ENCODE peak calls at places on chromosomes 6 and 20, in seven cellular contexts. One of them, this sample, is unnamed.

GRCh38 chr6:92989656-92990055 is 429.7 kb downstream of the EPHA7 start:
- DNase-seq in stimulated activated effector memory CD8-positive, alpha-beta T cell treated with anti-CD3 and anti-CD28 coated beads, Interleukin-12 subunit alpha, Interleukin-12 subunit beta, amount 100 ng/mL, for 72 hours: no peak
- DNase-seq in NCI-H146: no peak
- DNase-seq in stimulated activated CD4-positive, alpha-beta T cell treated with anti-CD3 and anti-CD28 coated beads, Interleukin-1b, Interleukin-23, amount 100 ng/mL, for 24 hours: no peak
- DNase-seq in mesenteric fat pad: no peak
- DNase-seq in A172: no peak
- DNase-seq in cardiac muscle cell: no peak
- DNase-seq in this sample: no peak

GRCh38 chr6:921400-921799 is 228.5 kb upstream of the EXOC2 start:
- DNase-seq in mesenteric fat pad: no peak
- DNase-seq in cardiac muscle cell: no peak
- DNase-seq in NCI-H146: no peak
- DNase-seq in A172: no peak
- DNase-seq in stimulated activated CD4-positive, alpha-beta T cell treated with anti-CD3 and anti-CD28 coated beads, Interleukin-1b, Interleukin-23, amount 100 ng/mL, for 24 hours: no peak
- DNase-seq in stimulated activated effector memory CD8-positive, alpha-beta T cell treated with anti-CD3 and anti-CD28 coated beads, Interleukin-12 subunit alpha, Interleukin-12 subunit beta, amount 100 ng/mL, for 72 hours: no peak
- DNase-seq in this sample: no peak

GRCh38 chr6:157434349-157435016 is 53.5 kb downstream of the ZDHHC14 start:
- DNase-seq in NCI-H146: no peak
- DNase-seq in mesenteric fat pad: no peak
- DNase-seq in A172: no peak
- DNase-seq in stimulated activated CD4-positive, alpha-beta T cell treated with anti-CD3 and anti-CD28 coated beads, Interleukin-1b, Interleukin-23, amount 100 ng/mL, for 24 hours: no peak
- DNase-seq in stimulated activated effector memory CD8-positive, alpha-beta T cell treated with anti-CD3 and anti-CD28 coated beads, Interleukin-12 subunit alpha, Interleukin-12 subunit beta, amount 100 ng/mL, for 72 hours: no peak
- DNase-seq in cardiac muscle cell: no peak
- DNase-seq in this sample: no peak

GRCh38 chr6:26205625-26206574 is 118.7 kb downstream of the HFE start:
- DNase-seq in stimulated activated CD4-positive, alpha-beta T cell treated with anti-CD3 and anti-CD28 coated beads, Interleukin-1b, Interleukin-23, amount 100 ng/mL, for 24 hours: no peak
- DNase-seq in stimulated activated effector memory CD8-positive, alpha-beta T cell treated with anti-CD3 and anti-CD28 coated beads, Interleukin-12 subunit alpha, Interleukin-12 subunit beta, amount 100 ng/mL, for 72 hours: no peak
- DNase-seq in mesenteric fat pad: no peak
- DNase-seq in cardiac muscle cell: no peak
- DNase-seq in A172: peak; percentile 79
- DNase-seq in NCI-H146: peak; percentile 69
- DNase-seq in this sample: no peak

GRCh38 chr20:47781631-47782030 is 3.6 kb downstream of the SULF2 start:
- DNase-seq in stimulated activated CD4-positive, alpha-beta T cell treated with anti-CD3 and anti-CD28 coated beads, Interleukin-1b, Interleukin-23, amount 100 ng/mL, for 24 hours: no peak
- DNase-seq in stimulated activated effector memory CD8-positive, alpha-beta T cell treated with anti-CD3 and anti-CD28 coated beads, Interleukin-12 subunit alpha, Interleukin-12 subunit beta, amount 100 ng/mL, for 72 hours: no peak
- DNase-seq in cardiac muscle cell: no peak
- DNase-seq in mesenteric fat pad: no peak
- DNase-seq in NCI-H146: no peak
- DNase-seq in A172: no peak
- DNase-seq in this sample: no peak

GRCh38 chr20:13105864-13106457 is 97.2 kb downstream of the SPTLC3 start:
- DNase-seq in A172: peak; percentile 41
- DNase-seq in mesenteric fat pad: no peak
- DNase-seq in stimulated activated CD4-positive, alpha-beta T cell treated with anti-CD3 and anti-CD28 coated beads, Interleukin-1b, Interleukin-23, amount 100 ng/mL, for 24 hours: no peak
- DNase-seq in stimulated activated effector memory CD8-positive, alpha-beta T cell treated with anti-CD3 and anti-CD28 coated beads, Interleukin-12 subunit alpha, Interleukin-12 subunit beta, amount 100 ng/mL, for 72 hours: no peak
- DNase-seq in NCI-H146: peak; percentile 29
- DNase-seq in cardiac muscle cell: peak; percentile 57
- DNase-seq in this sample: no peak

GRCh38 chr6:71588490-71588889 is 297.9 kb upstream of the RIMS1 start:
- DNase-seq in cardiac muscle cell: no peak
- DNase-seq in stimulated activated effector memory CD8-positive, alpha-beta T cell treated with anti-CD3 and anti-CD28 coated beads, Interleukin-12 subunit alpha, Interleukin-12 subunit beta, amount 100 ng/mL, for 72 hours: no peak
- DNase-seq in NCI-H146: no peak
- DNase-seq in stimulated activated CD4-positive, alpha-beta T cell treated with anti-CD3 and anti-CD28 coated beads, Interleukin-1b, Interleukin-23, amount 100 ng/mL, for 24 hours: no peak
- DNase-seq in A172: no peak
- DNase-seq in mesenteric fat pad: no peak
- DNase-seq in this sample: no peak

GRCh38 chr6:16205377-16206144 is 32.8 kb upstream of the GMPR start:
- DNase-seq in A172: no peak
- DNase-seq in stimulated activated CD4-positive, alpha-beta T cell treated with anti-CD3 and anti-CD28 coated beads, Interleukin-1b, Interleukin-23, amount 100 ng/mL, for 24 hours: no peak
- DNase-seq in cardiac muscle cell: no peak
- DNase-seq in mesenteric fat pad: no peak
- DNase-seq in stimulated activated effector memory CD8-positive, alpha-beta T cell treated with anti-CD3 and anti-CD28 coated beads, Interleukin-12 subunit alpha, Interleukin-12 subunit beta, amount 100 ng/mL, for 72 hours: no peak
- DNase-seq in NCI-H146: peak; percentile 90
- DNase-seq in this sample: peak; percentile 24

GRCh38 chr20:34058831-34059230 is 53.2 kb downstream of the EIF2S2 start:
- DNase-seq in mesenteric fat pad: no peak
- DNase-seq in stimulated activated CD4-positive, alpha-beta T cell treated with anti-CD3 and anti-CD28 coated beads, Interleukin-1b, Interleukin-23, amount 100 ng/mL, for 24 hours: no peak
- DNase-seq in stimulated activated effector memory CD8-positive, alpha-beta T cell treated with anti-CD3 and anti-CD28 coated beads, Interleukin-12 subunit alpha, Interleukin-12 subunit beta, amount 100 ng/mL, for 72 hours: no peak
- DNase-seq in cardiac muscle cell: peak; percentile 46
- DNase-seq in A172: no peak
- DNase-seq in NCI-H146: peak; percentile 39
- DNase-seq in this sample: no peak

GRCh38 chr20:13425401-13425800 is 204.3 kb downstream of the ISM1 start:
- DNase-seq in mesenteric fat pad: no peak
- DNase-seq in stimulated activated CD4-positive, alpha-beta T cell treated with anti-CD3 and anti-CD28 coated beads, Interleukin-1b, Interleukin-23, amount 100 ng/mL, for 24 hours: no peak
- DNase-seq in cardiac muscle cell: no peak
- DNase-seq in stimulated activated effector memory CD8-positive, alpha-beta T cell treated with anti-CD3 and anti-CD28 coated beads, Interleukin-12 subunit alpha, Interleukin-12 subunit beta, amount 100 ng/mL, for 72 hours: no peak
- DNase-seq in NCI-H146: no peak
- DNase-seq in A172: no peak
- DNase-seq in this sample: no peak

GRCh38 chr20:11807070-11807741 is 110.5 kb upstream of the BTBD3 start:
- DNase-seq in cardiac muscle cell: no peak
- DNase-seq in NCI-H146: no peak
- DNase-seq in A172: peak; percentile 86
- DNase-seq in stimulated activated effector memory CD8-positive, alpha-beta T cell treated with anti-CD3 and anti-CD28 coated beads, Interleukin-12 subunit alpha, Interleukin-12 subunit beta, amount 100 ng/mL, for 72 hours: no peak
- DNase-seq in mesenteric fat pad: no peak
- DNase-seq in stimulated activated CD4-positive, alpha-beta T cell treated with anti-CD3 and anti-CD28 coated beads, Interleukin-1b, Interleukin-23, amount 100 ng/mL, for 24 hours: no peak
- DNase-seq in this sample: no peak

GRCh38 chr6:57226221-57226620 is 4.1 kb upstream of the RAB23 start:
- DNase-seq in cardiac muscle cell: no peak
- DNase-seq in stimulated activated CD4-positive, alpha-beta T cell treated with anti-CD3 and anti-CD28 coated beads, Interleukin-1b, Interleukin-23, amount 100 ng/mL, for 24 hours: no peak
- DNase-seq in mesenteric fat pad: no peak
- DNase-seq in stimulated activated effector memory CD8-positive, alpha-beta T cell treated with anti-CD3 and anti-CD28 coated beads, Interleukin-12 subunit alpha, Interleukin-12 subunit beta, amount 100 ng/mL, for 72 hours: no peak
- DNase-seq in A172: no peak
- DNase-seq in NCI-H146: peak; percentile 31
- DNase-seq in this sample: no peak

GRCh38 chr20:48326868-48327267 is 500.9 kb downstream of the PREX1 start:
- DNase-seq in A172: no peak
- DNase-seq in cardiac muscle cell: no peak
- DNase-seq in stimulated activated effector memory CD8-positive, alpha-beta T cell treated with anti-CD3 and anti-CD28 coated beads, Interleukin-12 subunit alpha, Interleukin-12 subunit beta, amount 100 ng/mL, for 72 hours: no peak
- DNase-seq in mesenteric fat pad: no peak
- DNase-seq in stimulated activated CD4-positive, alpha-beta T cell treated with anti-CD3 and anti-CD28 coated beads, Interleukin-1b, Interleukin-23, amount 100 ng/mL, for 24 hours: no peak
- DNase-seq in NCI-H146: no peak
- DNase-seq in this sample: no peak

GRCh38 chr20:17946040-17946439 is 22.6 kb downstream of the SNX5 start:
- DNase-seq in NCI-H146: no peak
- DNase-seq in stimulated activated effector memory CD8-positive, alpha-beta T cell treated with anti-CD3 and anti-CD28 coated beads, Interleukin-12 subunit alpha, Interleukin-12 subunit beta, amount 100 ng/mL, for 72 hours: no peak
- DNase-seq in A172: no peak
- DNase-seq in stimulated activated CD4-positive, alpha-beta T cell treated with anti-CD3 and anti-CD28 coated beads, Interleukin-1b, Interleukin-23, amount 100 ng/mL, for 24 hours: no peak
- DNase-seq in cardiac muscle cell: no peak
- DNase-seq in mesenteric fat pad: no peak
- DNase-seq in this sample: no peak

GRCh38 chr6:90175627-90176538 is 120.8 kb downstream of the BACH2 start:
- DNase-seq in A172: no peak
- DNase-seq in NCI-H146: no peak
- DNase-seq in stimulated activated CD4-positive, alpha-beta T cell treated with anti-CD3 and anti-CD28 coated beads, Interleukin-1b, Interleukin-23, amount 100 ng/mL, for 24 hours: peak; percentile 28
- DNase-seq in cardiac muscle cell: no peak
- DNase-seq in stimulated activated effector memory CD8-positive, alpha-beta T cell treated with anti-CD3 and anti-CD28 coated beads, Interleukin-12 subunit alpha, Interleukin-12 subunit beta, amount 100 ng/mL, for 72 hours: no peak
- DNase-seq in mesenteric fat pad: no peak
- DNase-seq in this sample: no peak

GRCh38 chr6:100269189-100269588 is 195.5 kb downstream of the SIM1 start:
- DNase-seq in NCI-H146: no peak
- DNase-seq in stimulated activated CD4-positive, alpha-beta T cell treated with anti-CD3 and anti-CD28 coated beads, Interleukin-1b, Interleukin-23, amount 100 ng/mL, for 24 hours: no peak
- DNase-seq in stimulated activated effector memory CD8-positive, alpha-beta T cell treated with anti-CD3 and anti-CD28 coated beads, Interleukin-12 subunit alpha, Interleukin-12 subunit beta, amount 100 ng/mL, for 72 hours: no peak
- DNase-seq in mesenteric fat pad: no peak
- DNase-seq in cardiac muscle cell: no peak
- DNase-seq in A172: peak; percentile 56
- DNase-seq in this sample: no peak

GRCh38 chr6:28537509-28538140 is 11.9 kb downstream of the GPX5 start:
- DNase-seq in A172: peak; percentile 67
- DNase-seq in stimulated activated effector memory CD8-positive, alpha-beta T cell treated with anti-CD3 and anti-CD28 coated beads, Interleukin-12 subunit alpha, Interleukin-12 subunit beta, amount 100 ng/mL, for 72 hours: no peak
- DNase-seq in stimulated activated CD4-positive, alpha-beta T cell treated with anti-CD3 and anti-CD28 coated beads, Interleukin-1b, Interleukin-23, amount 100 ng/mL, for 24 hours: no peak
- DNase-seq in NCI-H146: peak; percentile 6
- DNase-seq in mesenteric fat pad: no peak
- DNase-seq in cardiac muscle cell: no peak
- DNase-seq in this sample: no peak

GRCh38 chr20:58944610-58945009 is 36.4 kb upstream of the NELFCD start:
- DNase-seq in mesenteric fat pad: no peak
- DNase-seq in cardiac muscle cell: peak; percentile 8
- DNase-seq in A172: no peak
- DNase-seq in stimulated activated CD4-positive, alpha-beta T cell treated with anti-CD3 and anti-CD28 coated beads, Interleukin-1b, Interleukin-23, amount 100 ng/mL, for 24 hours: no peak
- DNase-seq in stimulated activated effector memory CD8-positive, alpha-beta T cell treated with anti-CD3 and anti-CD28 coated beads, Interleukin-12 subunit alpha, Interleukin-12 subunit beta, amount 100 ng/mL, for 72 hours: no peak
- DNase-seq in NCI-H146: no peak
- DNase-seq in this sample: no peak

GRCh38 chr6:31763617-31763940 is 1.1 kb downstream of the SAPCD1 start:
- DNase-seq in A172: peak; percentile 75
- DNase-seq in NCI-H146: no peak
- DNase-seq in mesenteric fat pad: no peak
- DNase-seq in stimulated activated CD4-positive, alpha-beta T cell treated with anti-CD3 and anti-CD28 coated beads, Interleukin-1b, Interleukin-23, amount 100 ng/mL, for 24 hours: no peak
- DNase-seq in stimulated activated effector memory CD8-positive, alpha-beta T cell treated with anti-CD3 and anti-CD28 coated beads, Interleukin-12 subunit alpha, Interleukin-12 subunit beta, amount 100 ng/mL, for 72 hours: no peak
- DNase-seq in cardiac muscle cell: no peak
- DNase-seq in this sample: peak; percentile 61

GRCh38 chr6:137708481-137708880 is 158.6 kb upstream of the TNFAIP3 start:
- DNase-seq in stimulated activated CD4-positive, alpha-beta T cell treated with anti-CD3 and anti-CD28 coated beads, Interleukin-1b, Interleukin-23, amount 100 ng/mL, for 24 hours: no peak
- DNase-seq in mesenteric fat pad: no peak
- DNase-seq in cardiac muscle cell: no peak
- DNase-seq in NCI-H146: no peak
- DNase-seq in stimulated activated effector memory CD8-positive, alpha-beta T cell treated with anti-CD3 and anti-CD28 coated beads, Interleukin-12 subunit alpha, Interleukin-12 subunit beta, amount 100 ng/mL, for 72 hours: no peak
- DNase-seq in A172: no peak
- DNase-seq in this sample: no peak

GRCh38 chr20:17394411-17394810 is 136.8 kb downstream of the BFSP1 start:
- DNase-seq in A172: peak; percentile 26
- DNase-seq in stimulated activated CD4-positive, alpha-beta T cell treated with anti-CD3 and anti-CD28 coated beads, Interleukin-1b, Interleukin-23, amount 100 ng/mL, for 24 hours: no peak
- DNase-seq in cardiac muscle cell: no peak
- DNase-seq in NCI-H146: no peak
- DNase-seq in mesenteric fat pad: no peak
- DNase-seq in stimulated activated effector memory CD8-positive, alpha-beta T cell treated with anti-CD3 and anti-CD28 coated beads, Interleukin-12 subunit alpha, Interleukin-12 subunit beta, amount 100 ng/mL, for 72 hours: no peak
- DNase-seq in this sample: no peak

GRCh38 chr6:37566209-37566859 is 66.6 kb upstream of the CCDC167 start:
- DNase-seq in stimulated activated effector memory CD8-positive, alpha-beta T cell treated with anti-CD3 and anti-CD28 coated beads, Interleukin-12 subunit alpha, Interleukin-12 subunit beta, amount 100 ng/mL, for 72 hours: peak; percentile 88
- DNase-seq in mesenteric fat pad: no peak
- DNase-seq in NCI-H146: peak; percentile 78
- DNase-seq in stimulated activated CD4-positive, alpha-beta T cell treated with anti-CD3 and anti-CD28 coated beads, Interleukin-1b, Interleukin-23, amount 100 ng/mL, for 24 hours: peak; percentile 42
- DNase-seq in A172: peak; percentile 13
- DNase-seq in cardiac muscle cell: peak; percentile 83
- DNase-seq in this sample: peak; percentile 80

GRCh38 chr6:34768148-34768547 is 10.8 kb downstream of the SNRPC start:
- DNase-seq in stimulated activated CD4-positive, alpha-beta T cell treated with anti-CD3 and anti-CD28 coated beads, Interleukin-1b, Interleukin-23, amount 100 ng/mL, for 24 hours: no peak
- DNase-seq in stimulated activated effector memory CD8-positive, alpha-beta T cell treated with anti-CD3 and anti-CD28 coated beads, Interleukin-12 subunit alpha, Interleukin-12 subunit beta, amount 100 ng/mL, for 72 hours: no peak
- DNase-seq in cardiac muscle cell: no peak
- DNase-seq in NCI-H146: no peak
- DNase-seq in mesenteric fat pad: no peak
- DNase-seq in A172: no peak
- DNase-seq in this sample: no peak

GRCh38 chr6:141035312-141036058 is 1097.2 kb upstream of the GJE1 start:
- DNase-seq in stimulated activated CD4-positive, alpha-beta T cell treated with anti-CD3 and anti-CD28 coated beads, Interleukin-1b, Interleukin-23, amount 100 ng/mL, for 24 hours: no peak
- DNase-seq in cardiac muscle cell: no peak
- DNase-seq in stimulated activated effector memory CD8-positive, alpha-beta T cell treated with anti-CD3 and anti-CD28 coated beads, Interleukin-12 subunit alpha, Interleukin-12 subunit beta, amount 100 ng/mL, for 72 hours: no peak
- DNase-seq in NCI-H146: no peak
- DNase-seq in A172: no peak
- DNase-seq in mesenteric fat pad: no peak
- DNase-seq in this sample: no peak

GRCh38 chr6:144344651-144345050 is 59.5 kb downstream of the UTRN start:
- DNase-seq in A172: no peak
- DNase-seq in stimulated activated effector memory CD8-positive, alpha-beta T cell treated with anti-CD3 and anti-CD28 coated beads, Interleukin-12 subunit alpha, Interleukin-12 subunit beta, amount 100 ng/mL, for 72 hours: no peak
- DNase-seq in cardiac muscle cell: no peak
- DNase-seq in NCI-H146: no peak
- DNase-seq in mesenteric fat pad: no peak
- DNase-seq in stimulated activated CD4-positive, alpha-beta T cell treated with anti-CD3 and anti-CD28 coated beads, Interleukin-1b, Interleukin-23, amount 100 ng/mL, for 24 hours: no peak
- DNase-seq in this sample: no peak

GRCh38 chr6:46329568-46329967 is 158.8 kb upstream of the ENPP5 start:
- DNase-seq in NCI-H146: no peak
- DNase-seq in stimulated activated CD4-positive, alpha-beta T cell treated with anti-CD3 and anti-CD28 coated beads, Interleukin-1b, Interleukin-23, amount 100 ng/mL, for 24 hours: no peak
- DNase-seq in mesenteric fat pad: no peak
- DNase-seq in stimulated activated effector memory CD8-positive, alpha-beta T cell treated with anti-CD3 and anti-CD28 coated beads, Interleukin-12 subunit alpha, Interleukin-12 subunit beta, amount 100 ng/mL, for 72 hours: no peak
- DNase-seq in A172: no peak
- DNase-seq in cardiac muscle cell: no peak
- DNase-seq in this sample: no peak

GRCh38 chr6:127641905-127642304 is 64.9 kb downstream of the C6orf58 start:
- DNase-seq in stimulated activated effector memory CD8-positive, alpha-beta T cell treated with anti-CD3 and anti-CD28 coated beads, Interleukin-12 subunit alpha, Interleukin-12 subunit beta, amount 100 ng/mL, for 72 hours: no peak
- DNase-seq in cardiac muscle cell: peak; percentile 49
- DNase-seq in mesenteric fat pad: no peak
- DNase-seq in A172: peak; percentile 30
- DNase-seq in stimulated activated CD4-positive, alpha-beta T cell treated with anti-CD3 and anti-CD28 coated beads, Interleukin-1b, Interleukin-23, amount 100 ng/mL, for 24 hours: no peak
- DNase-seq in NCI-H146: peak; percentile 57
- DNase-seq in this sample: peak; percentile 30

GRCh38 chr20:61508301-61508700 is 256.2 kb downstream of the CDH4 start:
- DNase-seq in cardiac muscle cell: no peak
- DNase-seq in stimulated activated effector memory CD8-positive, alpha-beta T cell treated with anti-CD3 and anti-CD28 coated beads, Interleukin-12 subunit alpha, Interleukin-12 subunit beta, amount 100 ng/mL, for 72 hours: no peak
- DNase-seq in NCI-H146: no peak
- DNase-seq in A172: no peak
- DNase-seq in stimulated activated CD4-positive, alpha-beta T cell treated with anti-CD3 and anti-CD28 coated beads, Interleukin-1b, Interleukin-23, amount 100 ng/mL, for 24 hours: no peak
- DNase-seq in mesenteric fat pad: no peak
- DNase-seq in this sample: no peak

GRCh38 chr6:20564777-20565176 is 30.5 kb downstream of the CDKAL1 start:
- DNase-seq in A172: no peak
- DNase-seq in cardiac muscle cell: no peak
- DNase-seq in stimulated activated CD4-positive, alpha-beta T cell treated with anti-CD3 and anti-CD28 coated beads, Interleukin-1b, Interleukin-23, amount 100 ng/mL, for 24 hours: no peak
- DNase-seq in mesenteric fat pad: no peak
- DNase-seq in stimulated activated effector memory CD8-positive, alpha-beta T cell treated with anti-CD3 and anti-CD28 coated beads, Interleukin-12 subunit alpha, Interleukin-12 subunit beta, amount 100 ng/mL, for 72 hours: no peak
- DNase-seq in NCI-H146: no peak
- DNase-seq in this sample: no peak

GRCh38 chr20:15789083-15789482 is 784.2 kb downstream of the KIF16B start:
- DNase-seq in mesenteric fat pad: no peak
- DNase-seq in A172: no peak
- DNase-seq in NCI-H146: no peak
- DNase-seq in cardiac muscle cell: no peak
- DNase-seq in stimulated activated CD4-positive, alpha-beta T cell treated with anti-CD3 and anti-CD28 coated beads, Interleukin-1b, Interleukin-23, amount 100 ng/mL, for 24 hours: no peak
- DNase-seq in stimulated activated effector memory CD8-positive, alpha-beta T cell treated with anti-CD3 and anti-CD28 coated beads, Interleukin-12 subunit alpha, Interleukin-12 subunit beta, amount 100 ng/mL, for 72 hours: no peak
- DNase-seq in this sample: no peak

GRCh38 chr6:5141046-5141445 is 55.9 kb downstream of the PPP1R3G start:
- DNase-seq in A172: no peak
- DNase-seq in NCI-H146: no peak
- DNase-seq in stimulated activated CD4-positive, alpha-beta T cell treated with anti-CD3 and anti-CD28 coated beads, Interleukin-1b, Interleukin-23, amount 100 ng/mL, for 24 hours: no peak
- DNase-seq in cardiac muscle cell: no peak
- DNase-seq in stimulated activated effector memory CD8-positive, alpha-beta T cell treated with anti-CD3 and anti-CD28 coated beads, Interleukin-12 subunit alpha, Interleukin-12 subunit beta, amount 100 ng/mL, for 72 hours: no peak
- DNase-seq in mesenteric fat pad: no peak
- DNase-seq in this sample: no peak

GRCh38 chr20:63882257-63883208 is 12.4 kb upstream of the DNAJC5 start:
- DNase-seq in A172: no peak
- DNase-seq in cardiac muscle cell: no peak
- DNase-seq in stimulated activated CD4-positive, alpha-beta T cell treated with anti-CD3 and anti-CD28 coated beads, Interleukin-1b, Interleukin-23, amount 100 ng/mL, for 24 hours: no peak
- DNase-seq in stimulated activated effector memory CD8-positive, alpha-beta T cell treated with anti-CD3 and anti-CD28 coated beads, Interleukin-12 subunit alpha, Interleukin-12 subunit beta, amount 100 ng/mL, for 72 hours: no peak
- DNase-seq in NCI-H146: no peak
- DNase-seq in mesenteric fat pad: no peak
- DNase-seq in this sample: no peak

GRCh38 chr6:163526356-163526755 is 111.8 kb downstream of the QKI start:
- DNase-seq in mesenteric fat pad: no peak
- DNase-seq in cardiac muscle cell: no peak
- DNase-seq in stimulated activated effector memory CD8-positive, alpha-beta T cell treated with anti-CD3 and anti-CD28 coated beads, Interleukin-12 subunit alpha, Interleukin-12 subunit beta, amount 100 ng/mL, for 72 hours: no peak
- DNase-seq in stimulated activated CD4-positive, alpha-beta T cell treated with anti-CD3 and anti-CD28 coated beads, Interleukin-1b, Interleukin-23, amount 100 ng/mL, for 24 hours: no peak
- DNase-seq in A172: no peak
- DNase-seq in NCI-H146: no peak
- DNase-seq in this sample: no peak

GRCh38 chr6:84753173-84753572 is 11.2 kb downstream of the TBX18 start:
- DNase-seq in NCI-H146: no peak
- DNase-seq in stimulated activated effector memory CD8-positive, alpha-beta T cell treated with anti-CD3 and anti-CD28 coated beads, Interleukin-12 subunit alpha, Interleukin-12 subunit beta, amount 100 ng/mL, for 72 hours: no peak
- DNase-seq in cardiac muscle cell: no peak
- DNase-seq in stimulated activated CD4-positive, alpha-beta T cell treated with anti-CD3 and anti-CD28 coated beads, Interleukin-1b, Interleukin-23, amount 100 ng/mL, for 24 hours: no peak
- DNase-seq in mesenteric fat pad: no peak
- DNase-seq in A172: no peak
- DNase-seq in this sample: no peak

GRCh38 chr6:118377711-118378414 is 170.2 kb upstream of the PLN start:
- DNase-seq in stimulated activated effector memory CD8-positive, alpha-beta T cell treated with anti-CD3 and anti-CD28 coated beads, Interleukin-12 subunit alpha, Interleukin-12 subunit beta, amount 100 ng/mL, for 72 hours: no peak
- DNase-seq in stimulated activated CD4-positive, alpha-beta T cell treated with anti-CD3 and anti-CD28 coated beads, Interleukin-1b, Interleukin-23, amount 100 ng/mL, for 24 hours: no peak
- DNase-seq in NCI-H146: peak; percentile 89
- DNase-seq in A172: no peak
- DNase-seq in cardiac muscle cell: no peak
- DNase-seq in mesenteric fat pad: no peak
- DNase-seq in this sample: no peak

GRCh38 chr6:84847349-84848160 is 83.2 kb upstream of the TBX18 start:
- DNase-seq in stimulated activated effector memory CD8-positive, alpha-beta T cell treated with anti-CD3 and anti-CD28 coated beads, Interleukin-12 subunit alpha, Interleukin-12 subunit beta, amount 100 ng/mL, for 72 hours: no peak
- DNase-seq in A172: peak; percentile 40
- DNase-seq in mesenteric fat pad: no peak
- DNase-seq in cardiac muscle cell: no peak
- DNase-seq in stimulated activated CD4-positive, alpha-beta T cell treated with anti-CD3 and anti-CD28 coated beads, Interleukin-1b, Interleukin-23, amount 100 ng/mL, for 24 hours: no peak
- DNase-seq in NCI-H146: no peak
- DNase-seq in this sample: no peak

GRCh38 chr20:19986419-19986818 is 30.7 kb upstream of the NAA20 start:
- DNase-seq in NCI-H146: no peak
- DNase-seq in stimulated activated CD4-positive, alpha-beta T cell treated with anti-CD3 and anti-CD28 coated beads, Interleukin-1b, Interleukin-23, amount 100 ng/mL, for 24 hours: no peak
- DNase-seq in cardiac muscle cell: no peak
- DNase-seq in A172: peak; percentile 76
- DNase-seq in stimulated activated effector memory CD8-positive, alpha-beta T cell treated with anti-CD3 and anti-CD28 coated beads, Interleukin-12 subunit alpha, Interleukin-12 subunit beta, amount 100 ng/mL, for 72 hours: no peak
- DNase-seq in mesenteric fat pad: no peak
- DNase-seq in this sample: no peak

This sample was measured in Caco-2.